ENCODE peak calls at places on chromosomes 5 and 9, in eight cellular contexts. Y is HepG2, V is A673, Z is left lung, Q is A549, L is IMR-90, B is hepatocyte, G is RWPE1. E is an unnamed sample.

GRCh38 chr5:172688735-172689572 is 47.9 kb downstream of the NEURL1B start:
- DNase-seq in Y (no peak), V (no peak), Z (no peak), Q (no peak), L (peak; percentile 11), B (peak; percentile 54), G (peak; percentile 26), E (peak; percentile 69)

GRCh38 chr5:132647473-132647872 is 10.5 kb upstream of the IL13 start:
- DNase-seq in Y (no peak), V (no peak), Z (no peak), Q (no peak), L (no peak), B (no peak), G (no peak), E (no peak)

GRCh38 chr5:135826221-135826525 is 8.3 kb upstream of the SLC25A48 start:
- DNase-seq in Y (no peak), V (no peak), Z (no peak), Q (no peak), L (no peak), B (no peak), G (no peak), E (no peak)

GRCh38 chr5:149455889-149456409 is 76.9 kb upstream of the IL17B start:
- DNase-seq in Y (peak; percentile 73), V (no peak), Z (no peak), Q (no peak), L (peak; percentile 86), B (peak; percentile 55), G (no peak), E (no peak)

GRCh38 chr5:66829826-66830225 is 233.6 kb downstream of the MAST4 start:
- DNase-seq in Y (no peak), V (peak; percentile 33), Z (no peak), Q (no peak), L (peak; percentile 8), B (no peak), G (peak; percentile 79), E (no peak)

GRCh38 chr9:133763272-133764183 is 25.4 kb upstream of the SARDH start:
- DNase-seq in Y (no peak), V (no peak), Z (no peak), Q (no peak), L (peak; percentile 66), B (no peak), G (no peak), E (no peak)

GRCh38 chr9:14480561-14480960 is 166.6 kb upstream of the NFIB start:
- DNase-seq in Y (no peak), V (peak; percentile 85), Z (no peak), Q (no peak), L (no peak), B (no peak), G (no peak), E (no peak)

GRCh38 chr5:167587768-167588167 is 703.7 kb upstream of the WWC1 start:
- DNase-seq in Y (peak; percentile 11), V (peak; percentile 71), Z (no peak), Q (peak; percentile 40), L (peak; percentile 22), B (peak; percentile 57), G (peak; percentile 63), E (no peak)

GRCh38 chr9:38700695-38701094 is 19.2 kb downstream of the FAM240B start:
- DNase-seq in Y (no peak), V (no peak), Z (no peak), Q (no peak), L (peak; percentile 8), B (no peak), G (peak; percentile 76), E (no peak)

GRCh38 chr5:38783011-38783551 is 62.7 kb upstream of the OSMR start:
- DNase-seq in Y (peak; percentile 62), V (peak; percentile 82), Z (no peak), Q (no peak), L (peak; percentile 95), B (peak; percentile 29), G (peak; percentile 38), E (no peak)

GRCh38 chr5:176535101-176535654 is 2.0 kb downstream of the RNF44 start:
- DNase-seq in Y (no peak), V (no peak), Z (peak; percentile 64), Q (no peak), L (peak; percentile 24), B (no peak), G (no peak), E (no peak)

GRCh38 chr5:167732499-167732898 is 558.9 kb upstream of the WWC1 start:
- DNase-seq in Y (no peak), V (no peak), Z (no peak), Q (no peak), L (no peak), B (no peak), G (no peak), E (no peak)

GRCh38 chr9:111582888-111583287 is 16.6 kb downstream of the PTGR1 start:
- DNase-seq in Y (no peak), V (no peak), Z (no peak), Q (no peak), L (peak; percentile 63), B (no peak), G (peak; percentile 41), E (no peak)

GRCh38 chr5:144032375-144032774 is 138.1 kb downstream of the YIPF5 start:
- DNase-seq in Y (no peak), V (peak; percentile 16), Z (no peak), Q (no peak), L (no peak), B (no peak), G (no peak), E (no peak)

GRCh38 chr5:102048940-102049339 is 247.1 kb downstream of the SLCO4C1 start:
- DNase-seq in Y (no peak), V (peak; percentile 60), Z (no peak), Q (no peak), L (no peak), B (no peak), G (no peak), E (no peak)

GRCh38 chr9:86349271-86349670 is 4.9 kb downstream of the TUT7 start:
- DNase-seq in Y (no peak), V (no peak), Z (no peak), Q (no peak), L (peak; percentile 30), B (no peak), G (no peak), E (no peak)

GRCh38 chr5:82405618-82406199 is 127.6 kb upstream of the RPS23 start:
- DNase-seq in Y (peak; percentile 63), V (no peak), Z (no peak), Q (no peak), L (peak; percentile 99), B (no peak), G (peak; percentile 96), E (no peak)

DNA sequence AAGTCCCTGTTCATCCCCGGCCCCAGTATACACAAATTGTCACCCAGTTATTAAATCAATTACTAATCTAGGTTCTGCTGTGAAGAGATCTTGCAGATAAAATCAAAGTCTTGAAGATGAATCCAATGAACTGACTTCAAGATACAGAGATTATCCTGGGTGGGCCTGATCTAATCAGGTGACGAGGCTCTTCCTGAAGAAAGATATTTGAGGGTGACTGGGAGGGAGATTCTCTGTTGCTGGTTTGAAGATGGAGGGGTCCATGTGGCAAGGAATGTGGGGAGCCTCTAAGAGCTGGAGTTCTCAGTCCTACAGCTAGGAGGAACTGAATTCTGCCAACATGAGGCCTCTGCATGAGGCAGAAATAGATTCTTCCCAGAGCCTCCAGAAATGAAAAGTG is 36.1 kb upstream of the ICE1 start:
- DNase-seq in Y (no peak), V (no peak), Z (no peak), Q (no peak), L (no peak), B (no peak), G (no peak), E (no peak)
- TF ChIP-seq CTCF in Y (no peak), V (no peak), Z (no peak), Q (no peak), L (no peak), B (no peak), G (no peak), E (no peak)

DNA sequence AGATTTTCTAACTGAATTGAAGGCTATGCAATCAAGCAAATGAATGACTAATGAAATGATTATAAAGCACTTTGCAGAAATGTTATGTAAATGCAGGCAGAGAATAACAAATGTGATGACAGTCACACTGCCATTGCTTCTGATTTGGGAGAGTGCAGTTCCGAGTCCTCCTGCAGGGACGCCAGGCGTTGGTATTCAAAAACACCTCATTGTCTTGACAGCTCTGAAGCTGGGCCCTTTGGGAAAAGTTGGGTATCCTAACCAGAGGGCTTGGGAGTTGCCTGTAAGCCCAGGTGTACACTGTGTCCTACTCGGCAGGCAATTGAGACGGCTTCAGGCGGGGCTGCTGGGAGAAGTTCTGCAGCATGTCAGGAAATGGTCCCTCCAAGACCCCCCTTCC is 57.8 kb downstream of the C5orf15 start:
- DNase-seq in Y (no peak), V (no peak), Z (no peak), Q (no peak), L (no peak), B (no peak), G (no peak), E (no peak)
- TF ChIP-seq CTCF in Y (no peak), V (no peak), Z (no peak), Q (no peak), L (no peak), B (no peak), G (no peak), E (no peak)

DNA sequence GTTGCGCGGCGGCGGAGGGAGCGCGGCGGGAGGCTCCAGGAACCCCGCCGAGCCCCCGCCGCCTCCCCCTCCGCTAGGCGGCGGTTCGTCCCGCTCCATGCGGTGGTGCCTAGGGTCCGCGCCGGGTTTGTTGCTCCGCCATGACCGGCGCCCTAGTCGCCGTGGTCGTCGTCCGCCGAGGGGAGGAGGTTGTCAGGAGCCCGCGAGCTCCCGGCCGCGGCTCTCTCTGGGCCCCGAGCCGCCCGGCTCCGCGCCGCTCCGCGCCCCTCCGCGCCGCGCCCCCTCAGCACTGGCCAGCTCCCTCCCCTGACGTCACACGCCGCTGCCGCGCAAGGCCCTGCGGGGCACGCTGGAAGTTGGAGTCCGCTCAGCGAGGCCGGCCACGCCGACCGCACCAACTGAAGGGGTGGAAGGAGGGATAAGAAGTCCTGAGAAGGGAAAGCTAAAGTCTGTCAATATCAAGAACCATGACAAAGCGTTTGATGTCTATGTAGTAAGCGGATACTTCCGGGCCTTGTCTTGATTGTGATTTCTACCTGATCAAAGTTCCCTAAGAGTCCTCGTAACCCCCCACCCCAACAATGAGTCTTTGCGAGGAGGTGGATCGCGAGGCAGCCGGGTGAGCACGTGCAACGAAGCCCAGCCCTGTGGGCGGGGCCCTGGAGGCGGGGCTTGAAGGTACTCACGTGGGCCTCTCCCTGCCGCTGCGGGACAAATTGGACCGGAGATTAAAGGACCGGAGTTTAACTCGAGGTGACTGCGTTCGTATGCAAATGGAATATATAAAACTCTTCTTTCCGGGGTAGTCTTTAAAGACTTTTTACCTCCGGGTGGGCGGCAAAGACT is at the start of gene NR6A1:
- DNase-seq in Y (peak; percentile 92), V (peak; percentile 99), Z (peak; percentile 97), Q (peak; percentile 98), L (peak; percentile 95), B (peak; percentile 99), G (peak; percentile 100), E (peak; percentile 97)
- TF ChIP-seq CTCF in Y (no peak), V (peak; percentile 22), Z (peak; percentile 29), Q (peak; percentile 38), L (no peak), B (peak; percentile 16), G (no peak), E (no peak)

DNA sequence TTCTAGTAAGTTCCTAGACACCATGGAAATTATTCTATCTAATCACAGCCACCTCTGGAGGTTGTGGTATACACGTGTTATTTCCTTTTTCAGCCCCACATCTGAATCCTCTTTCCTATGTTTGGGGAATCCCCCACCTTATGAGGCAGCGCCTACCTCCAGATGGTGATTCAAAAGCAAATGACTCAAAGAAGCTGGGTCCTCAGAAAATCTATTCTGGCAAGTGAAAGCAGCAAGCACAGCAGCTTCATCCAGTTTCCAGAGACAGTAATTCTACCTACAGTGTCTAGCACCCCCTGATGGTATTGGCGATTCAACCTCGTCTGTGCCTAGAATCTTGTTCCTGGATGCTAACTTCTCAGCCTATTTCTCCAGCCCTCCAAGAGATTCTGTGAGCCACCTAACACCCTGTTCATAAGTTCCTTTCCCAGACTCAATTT is 43.0 kb downstream of the STRBP start:
- DNase-seq in Y (peak; percentile 29), V (peak; percentile 69), Z (no peak), Q (peak; percentile 13), L (peak; percentile 90), B (peak; percentile 49), G (peak; percentile 72), E (peak; percentile 71)
- TF ChIP-seq CTCF in Y (peak; percentile 72), V (peak; percentile 71), Z (no peak), Q (peak; percentile 32), L (peak; percentile 69), B (peak; percentile 41), G (peak; percentile 16), E (peak; percentile 64)